ENCODE peak calls at places on chromosomes 5 and 9, in nine cellular contexts. B, Q, I, A, Y, E, D, O and C are unnamed samples.

GRCh38 chr5:179129607-179130071 is 69.5 kb downstream of the ZNF354C start:
- DNase-seq in O (no peak), D (no peak), Q (no peak), B (no peak), E (no peak), Y (no peak), A (no peak), I (peak), C (no peak)

GRCh38 chr9:128429505-128430086 is 8.9 kb downstream of the CERCAM start:
- DNase-seq in I (no peak), Y (no peak), D (no peak), B (peak), E (no peak), O (no peak), A (no peak), Q (no peak), C (no peak)

GRCh38 chr5:174750720-174751119 is 26.3 kb downstream of the MSX2 start:
- DNase-seq in I (no peak), E (no peak), O (peak), A (no peak), Y (no peak), Q (no peak), D (no peak), B (no peak), C (no peak)

GRCh38 chr5:138754699-138755057 is 1.5 kb downstream of the CTNNA1 start:
- DNase-seq in Q (no peak), B (no peak), D (no peak), E (no peak), O (peak), A (no peak), Y (peak), I (no peak), C (no peak)

GRCh38 chr9:94301577-94301976 is 26.9 kb downstream of the NUTM2F start:
- DNase-seq in E (no peak), O (no peak), B (no peak), A (no peak), D (no peak), Q (no peak), I (no peak), Y (no peak), C (no peak)

GRCh38 chr9:74478606-74479005 is 18.5 kb upstream of the RORB start:
- DNase-seq in Y (no peak), B (peak), O (no peak), A (no peak), Q (no peak), E (no peak), D (no peak), I (no peak), C (no peak)

GRCh38 chr5:142904421-142904820 is 134.2 kb downstream of the ARHGAP26 start:
- DNase-seq in E (no peak), D (no peak), I (no peak), O (no peak), B (no peak), A (no peak), Y (peak), Q (no peak), C (no peak)

GRCh38 chr5:38793099-38793498 is 52.7 kb upstream of the OSMR start:
- DNase-seq in D (no peak), I (no peak), O (no peak), A (no peak), Q (no peak), B (no peak), E (no peak), Y (no peak), C (no peak)

GRCh38 chr9:126055386-126055785 is 271.2 kb upstream of the MVB12B start:
- DNase-seq in E (peak), Q (no peak), B (no peak), D (no peak), O (peak), Y (peak), A (no peak), I (no peak), C (no peak)

GRCh38 chr9:106077731-106078130 is 383.4 kb downstream of the TMEM38B start:
- DNase-seq in I (no peak), D (no peak), B (no peak), Q (no peak), Y (no peak), O (no peak), E (no peak), A (no peak), C (no peak)

GRCh38 chr5:87302061-87302460 is 34.4 kb downstream of the RASA1 start:
- DNase-seq in D (no peak), Y (no peak), O (no peak), I (no peak), A (no peak), E (peak), B (no peak), Q (no peak), C (no peak)

GRCh38 chr5:963673-964531 is 44.7 kb upstream of the NKD2 start:
- DNase-seq in E (peak), D (no peak), B (no peak), A (no peak), Q (no peak), I (no peak), O (no peak), Y (no peak), C (no peak)

GRCh38 chr9:132994410-132995120 is 16.1 kb downstream of the GFI1B start:
- DNase-seq in Y (peak), A (no peak), E (no peak), B (no peak), I (no peak), Q (no peak), D (no peak), O (peak), C (no peak)

GRCh38 chr9:136049451-136050265 is 45.4 kb downstream of the NACC2 start:
- DNase-seq in D (no peak), Y (no peak), E (no peak), Q (no peak), I (no peak), A (no peak), O (no peak), B (no peak), C (no peak)

GRCh38 chr9:129665008-129665771 is at the start of gene PRRX2:
- DNase-seq in O (no peak), I (peak), B (no peak), Q (no peak), A (no peak), Y (no peak), D (no peak), E (no peak), C (no peak)

GRCh38 chr5:36402512-36402906 is 100.8 kb upstream of the RANBP3L start:
- DNase-seq in A (no peak), D (no peak), I (no peak), E (no peak), O (no peak), Y (no peak), B (no peak), Q (no peak), C (no peak)

GRCh38 chr9:89428901-89429890 is 68.7 kb downstream of the SEMA4D start:
- DNase-seq in D (no peak), I (no peak), E (no peak), A (no peak), Y (no peak), O (no peak), Q (no peak), B (no peak), C (no peak)

GRCh38 chr9:125343518-125344284 is 82.1 kb downstream of the GAPVD1 start:
- DNase-seq in B (no peak), I (no peak), O (peak), Y (no peak), E (peak), A (no peak), Q (no peak), D (no peak), C (no peak)

GRCh38 chr5:173093597-173093996 is 37.4 kb downstream of the CREBRF start:
- DNase-seq in O (no peak), I (no peak), D (no peak), Y (no peak), B (no peak), E (no peak), A (no peak), Q (no peak), C (no peak)

GRCh38 chr5:90055831-90056328 is 353.7 kb downstream of the CETN3 start:
- DNase-seq in A (no peak), I (no peak), Y (peak), B (no peak), D (no peak), O (peak), E (no peak), Q (no peak), C (no peak)

GRCh38 chr5:88203977-88204735 is 64.5 kb downstream of the TMEM161B start:
- DNase-seq in I (no peak), A (no peak), O (peak), Q (no peak), D (no peak), Y (no peak), E (no peak), B (no peak), C (no peak)

GRCh38 chr9:73170185-73170957 is 18.7 kb downstream of the ANXA1 start:
- DNase-seq in B (no peak), Y (no peak), A (no peak), D (no peak), I (no peak), Q (no peak), O (no peak), E (no peak), C (no peak)

GRCh38 chr5:161544350-161544765 is 2.2 kb downstream of the GABRB2 start:
- DNase-seq in Y (peak), B (peak), I (no peak), O (peak), E (no peak), D (peak), A (no peak), Q (peak), C (no peak)

GRCh38 chr9:123065191-123065590 is 31.7 kb downstream of the GPR21 start:
- DNase-seq in I (no peak), Y (no peak), Q (no peak), O (peak), B (no peak), D (no peak), A (no peak), E (no peak), C (no peak)

GRCh38 chr5:35863159-35863558 is 6.5 kb downstream of the IL7R start:
- DNase-seq in A (no peak), Y (no peak), I (no peak), D (no peak), O (no peak), B (no peak), Q (no peak), E (no peak), C (no peak)

GRCh38 chr5:32027717-32028321 is 146.3 kb downstream of the GOLPH3 start:
- DNase-seq in Y (peak), I (peak), B (no peak), A (peak), Q (peak), O (peak), E (peak), D (peak), C (no peak)